ENCODE peak calls at places on chromosome 17, in five cellular contexts. One of them, this sample, is unnamed.

GRCh38 chr17:65627892-65628622 is 66.6 kb upstream of the AXIN2 start:
- DNase-seq in HCT116: no peak
- DNase-seq in A549: peak
- DNase-seq in Panc1: peak
- DNase-seq in GM23338: no peak
- DNase-seq in this sample: no peak

GRCh38 chr17:67476787-67477335 is 99.8 kb downstream of the PITPNC1 start:
- DNase-seq in A549: no peak
- DNase-seq in Panc1: no peak
- DNase-seq in HCT116: no peak
- DNase-seq in GM23338: no peak
- DNase-seq in this sample: no peak

GRCh38 chr17:32445976-32446375 is 1.7 kb downstream of the PSMD11 start:
- DNase-seq in GM23338: no peak
- DNase-seq in A549: peak
- DNase-seq in Panc1: no peak
- DNase-seq in HCT116: no peak
- DNase-seq in this sample: no peak

GRCh38 chr17:18219016-18219415 is 6.4 kb upstream of the LLGL1 start:
- DNase-seq in HCT116: no peak
- DNase-seq in Panc1: no peak
- DNase-seq in A549: no peak
- DNase-seq in GM23338: no peak
- DNase-seq in this sample: no peak

GRCh38 chr17:59353106-59353854 is 21.8 kb downstream of the YPEL2 start:
- DNase-seq in HCT116: no peak
- DNase-seq in Panc1: no peak
- DNase-seq in GM23338: no peak
- DNase-seq in A549: no peak
- DNase-seq in this sample: no peak

GRCh38 chr17:67479119-67479517 is 102.0 kb downstream of the PITPNC1 start:
- DNase-seq in Panc1: no peak
- DNase-seq in A549: no peak
- DNase-seq in GM23338: no peak
- DNase-seq in HCT116: no peak
- DNase-seq in this sample: no peak

GRCh38 chr17:80346498-80347275 is 68.3 kb upstream of the ENDOV start:
- DNase-seq in GM23338: no peak
- DNase-seq in HCT116: no peak
- DNase-seq in A549: no peak
- DNase-seq in Panc1: no peak
- DNase-seq in this sample: no peak

GRCh38 chr17:6755731-6756184 is at the start of gene XAF1:
- DNase-seq in HCT116: no peak
- DNase-seq in GM23338: no peak
- DNase-seq in A549: no peak
- DNase-seq in Panc1: no peak
- DNase-seq in this sample: peak

GRCh38 chr17:63134867-63135266 is 168.8 kb downstream of the TANC2 start:
- DNase-seq in A549: no peak
- DNase-seq in Panc1: no peak
- DNase-seq in HCT116: no peak
- DNase-seq in GM23338: no peak
- DNase-seq in this sample: no peak

GRCh38 chr17:60103957-60104356 is 25.2 kb upstream of the HEATR6 start:
- DNase-seq in Panc1: no peak
- DNase-seq in GM23338: no peak
- DNase-seq in A549: no peak
- DNase-seq in HCT116: no peak
- DNase-seq in this sample: no peak

GRCh38 chr17:16352303-16352837 is 899 bp downstream of the CENPV start:
- DNase-seq in Panc1: no peak
- DNase-seq in GM23338: peak
- DNase-seq in A549: peak
- DNase-seq in HCT116: no peak
- DNase-seq in this sample: no peak

GRCh38 chr17:83161298-83162034 is 82.1 kb downstream of the METRNL start:
- DNase-seq in GM23338: no peak
- DNase-seq in HCT116: no peak
- DNase-seq in Panc1: no peak
- DNase-seq in A549: no peak
- DNase-seq in this sample: no peak

GRCh38 chr17:2347805-2348685 is 10.7 kb downstream of the SGSM2 start:
- DNase-seq in Panc1: no peak
- DNase-seq in HCT116: no peak
- DNase-seq in A549: peak
- DNase-seq in GM23338: peak
- DNase-seq in this sample: no peak

GRCh38 chr17:49976163-49976827 is 7.3 kb downstream of the DLX4 start:
- DNase-seq in Panc1: no peak
- DNase-seq in A549: no peak
- DNase-seq in HCT116: no peak
- DNase-seq in GM23338: no peak
- DNase-seq in this sample: no peak
- TF ChIP-seq REST in Panc1: no peak
- TF ChIP-seq REST in A549: no peak
- TF ChIP-seq REST in HCT116: no peak
- TF ChIP-seq REST in GM23338: no peak
- TF ChIP-seq REST in this sample: no peak

GRCh38 chr17:12729086-12729485 is 60.2 kb upstream of the ARHGAP44 start:
- DNase-seq in A549: no peak
- DNase-seq in GM23338: no peak
- DNase-seq in HCT116: no peak
- DNase-seq in Panc1: no peak
- DNase-seq in this sample: no peak

GRCh38 chr17:12722282-12722681 is 56.6 kb downstream of the MYOCD start:
- DNase-seq in A549: no peak
- DNase-seq in Panc1: no peak
- DNase-seq in HCT116: no peak
- DNase-seq in GM23338: no peak
- DNase-seq in this sample: no peak

GRCh38 chr17:12727881-12728280 is 61.4 kb upstream of the ARHGAP44 start:
- DNase-seq in GM23338: no peak
- DNase-seq in HCT116: no peak
- DNase-seq in A549: no peak
- DNase-seq in Panc1: no peak
- DNase-seq in this sample: no peak

GRCh38 chr17:12727076-12727750 is 61.5 kb downstream of the MYOCD start:
- DNase-seq in Panc1: no peak
- DNase-seq in GM23338: no peak
- DNase-seq in A549: peak
- DNase-seq in HCT116: no peak
- DNase-seq in this sample: no peak

GRCh38 chr17:12726131-12726530 is 60.4 kb downstream of the MYOCD start:
- DNase-seq in Panc1: no peak
- DNase-seq in GM23338: no peak
- DNase-seq in A549: peak
- DNase-seq in HCT116: no peak
- DNase-seq in this sample: no peak
- TF ChIP-seq REST in Panc1: no peak
- TF ChIP-seq REST in GM23338: no peak
- TF ChIP-seq REST in A549: no peak
- TF ChIP-seq REST in HCT116: no peak
- TF ChIP-seq REST in this sample: no peak

GRCh38 chr17:28350271-28350670 is 7.1 kb downstream of the POLDIP2 start:
- DNase-seq in HCT116: no peak
- DNase-seq in GM23338: no peak
- DNase-seq in A549: no peak
- DNase-seq in Panc1: no peak
- DNase-seq in this sample: no peak
- TF ChIP-seq REST in HCT116: no peak
- TF ChIP-seq REST in GM23338: no peak
- TF ChIP-seq REST in A549: no peak
- TF ChIP-seq REST in Panc1: no peak
- TF ChIP-seq REST in this sample: no peak

DNA sequence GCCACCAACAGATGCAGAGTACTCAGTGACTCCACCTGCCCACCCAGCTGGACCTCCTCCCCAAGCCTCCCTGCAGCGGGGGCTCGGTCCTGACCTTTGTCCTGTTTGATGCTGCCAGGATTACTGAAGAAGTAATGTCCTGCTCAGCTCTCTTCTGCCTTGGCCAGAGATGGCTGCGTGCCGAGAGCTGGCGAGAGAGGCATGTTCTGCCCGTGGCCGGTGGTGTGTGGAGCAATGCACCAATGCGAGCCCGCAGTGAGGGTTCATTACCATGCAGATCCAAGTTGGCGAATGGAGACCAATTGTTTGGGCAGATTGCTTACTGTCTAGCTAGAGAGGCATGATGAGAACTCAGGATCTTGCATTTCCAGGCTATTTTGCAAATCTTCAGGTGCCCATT is 248.9 kb downstream of the ENGASE start:
- DNase-seq in GM23338: no peak
- DNase-seq in Panc1: no peak
- DNase-seq in A549: no peak
- DNase-seq in HCT116: no peak
- DNase-seq in this sample: no peak
- TF ChIP-seq REST in GM23338: no peak
- TF ChIP-seq REST in Panc1: no peak
- TF ChIP-seq REST in A549: no peak
- TF ChIP-seq REST in HCT116: no peak
- TF ChIP-seq REST in this sample: no peak

GRCh38 chr17:20922128-20922670 is 120.6 kb downstream of the USP22 start:
- DNase-seq in HCT116: no peak
- DNase-seq in A549: peak
- DNase-seq in Panc1: no peak
- DNase-seq in GM23338: no peak
- DNase-seq in this sample: no peak
- TF ChIP-seq REST in HCT116: no peak
- TF ChIP-seq REST in A549: no peak
- TF ChIP-seq REST in Panc1: no peak
- TF ChIP-seq REST in GM23338: no peak
- TF ChIP-seq REST in this sample: no peak

GRCh38 chr17:42405963-42406495 is 17.0 kb downstream of the CAVIN1 start:
- DNase-seq in Panc1: no peak
- DNase-seq in A549: peak
- DNase-seq in HCT116: no peak
- DNase-seq in GM23338: peak
- DNase-seq in this sample: no peak

GRCh38 chr17:42405076-42405475 is 16.8 kb upstream of the STAT3 start:
- DNase-seq in A549: no peak
- DNase-seq in GM23338: no peak
- DNase-seq in Panc1: no peak
- DNase-seq in HCT116: no peak
- DNase-seq in this sample: no peak

GRCh38 chr17:42404326-42405055 is 16.2 kb upstream of the STAT3 start:
- DNase-seq in Panc1: no peak
- DNase-seq in GM23338: no peak
- DNase-seq in HCT116: no peak
- DNase-seq in A549: no peak
- DNase-seq in this sample: no peak

GRCh38 chr17:42402121-42402516 is 13.9 kb upstream of the STAT3 start:
- DNase-seq in HCT116: no peak
- DNase-seq in A549: no peak
- DNase-seq in GM23338: no peak
- DNase-seq in Panc1: no peak
- DNase-seq in this sample: no peak

GRCh38 chr17:42403150-42403549 is 14.9 kb upstream of the STAT3 start:
- DNase-seq in Panc1: no peak
- DNase-seq in GM23338: peak
- DNase-seq in HCT116: no peak
- DNase-seq in A549: no peak
- DNase-seq in this sample: no peak
- TF ChIP-seq REST in Panc1: no peak
- TF ChIP-seq REST in GM23338: no peak
- TF ChIP-seq REST in HCT116: no peak
- TF ChIP-seq REST in A549: no peak
- TF ChIP-seq REST in this sample: no peak

DNA sequence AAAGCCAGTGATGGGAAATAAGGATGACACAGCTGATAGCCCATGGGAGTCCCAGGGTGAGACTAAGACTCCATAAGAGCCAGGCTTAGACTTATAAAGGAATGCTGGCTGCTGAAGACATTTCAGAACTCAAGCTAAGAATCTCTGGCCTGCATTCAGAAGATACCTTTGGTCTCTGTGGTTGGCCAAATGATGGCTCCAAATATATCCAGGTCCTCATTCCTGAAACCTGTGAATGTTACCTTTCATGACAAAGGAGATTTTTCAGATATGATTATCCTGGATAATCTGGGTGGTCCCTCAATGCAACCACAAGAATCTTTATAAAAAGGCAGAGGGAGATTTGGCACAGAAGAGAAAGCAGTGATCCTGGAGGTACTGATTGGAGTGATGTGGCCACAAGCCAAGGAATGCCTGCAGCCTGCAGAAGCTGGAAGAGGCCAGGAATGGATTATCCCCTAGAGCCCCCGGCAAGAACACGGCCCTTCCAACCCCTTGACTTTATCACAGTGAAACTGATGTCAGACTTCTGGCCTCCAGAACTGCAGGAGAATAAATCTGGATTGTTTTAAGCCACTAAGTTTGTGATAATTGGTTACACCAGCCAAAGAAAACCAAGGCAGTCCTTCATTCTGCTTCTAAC is 253.3 kb downstream of the SLC39A11 start:
- DNase-seq in A549: no peak
- DNase-seq in Panc1: no peak
- DNase-seq in HCT116: no peak
- DNase-seq in GM23338: no peak
- DNase-seq in this sample: no peak
- TF ChIP-seq REST in A549: no peak
- TF ChIP-seq REST in Panc1: no peak
- TF ChIP-seq REST in HCT116: no peak
- TF ChIP-seq REST in GM23338: no peak
- TF ChIP-seq REST in this sample: no peak

GRCh38 chr17:4318186-4318585 is 48.3 kb downstream of the UBE2G1 start:
- DNase-seq in A549: no peak
- DNase-seq in HCT116: no peak
- DNase-seq in Panc1: no peak
- DNase-seq in GM23338: peak
- DNase-seq in this sample: no peak
- TF ChIP-seq REST in A549: no peak
- TF ChIP-seq REST in HCT116: no peak
- TF ChIP-seq REST in Panc1: no peak
- TF ChIP-seq REST in GM23338: no peak
- TF ChIP-seq REST in this sample: no peak